ENCODE peak calls at places on chromosome 6, in four cellular contexts. H is sciatic nerve, F is occipital lobe, G is spleen. A is an unnamed sample.
A peak's percentile ranks its signal among the peaks of the same experiment; 100 is the strongest.

GRCh38 chr6:130794686-130795085 is 32.5 kb upstream of the SMLR1 start:
- DNase-seq in H (no peak), G (no peak), F (no peak), A (no peak)

GRCh38 chr6:125918681-125919566 is 37.6 kb upstream of the HINT3 start:
- DNase-seq in F (no peak), G (no peak), H (no peak), A (peak; percentile 10)

GRCh38 chr6:159203304-159204005 is 34.3 kb downstream of the FNDC1 start:
- DNase-seq in G (no peak), H (no peak), F (no peak), A (no peak)

GRCh38 chr6:31197559-31198305 is 27.2 kb upstream of the POU5F1 start:
- DNase-seq in H (peak; percentile 95), F (peak; percentile 89), G (peak; percentile 98), A (peak; percentile 92)

GRCh38 chr6:125300992-125301434 is 754 bp downstream of the HDDC2 start:
- DNase-seq in H (no peak), F (no peak), G (no peak), A (no peak)

GRCh38 chr6:169763308-169763707 is 11.9 kb downstream of the ERMARD start:
- DNase-seq in F (no peak), G (no peak), H (no peak), A (no peak)

GRCh38 chr6:113825776-113826175 is 31.4 kb upstream of the MARCKS start:
- DNase-seq in G (no peak), H (peak; percentile 84), F (peak; percentile 47), A (peak; percentile 21)

GRCh38 chr6:25360611-25361010 is 81.4 kb downstream of the CARMIL1 start:
- DNase-seq in F (no peak), G (no peak), H (no peak), A (no peak)

GRCh38 chr6:167491403-167492095 is 166.7 kb downstream of the TTLL2 start:
- DNase-seq in F (no peak), G (no peak), H (peak; percentile 32), A (no peak)

GRCh38 chr6:166167801-166168615 is at the start of gene TBXT:
- DNase-seq in G (no peak), H (no peak), F (no peak), A (peak; percentile 58)

GRCh38 chr6:20260360-20260759 is 48.1 kb upstream of the MBOAT1 start:
- DNase-seq in H (no peak), F (no peak), G (no peak), A (no peak)

GRCh38 chr6:99092009-99092408 is 144.3 kb upstream of the FBXL4 start:
- DNase-seq in F (no peak), G (no peak), H (no peak), A (no peak)

GRCh38 chr6:128358111-128358780 is 162.2 kb downstream of the PTPRK start:
- DNase-seq in F (no peak), H (no peak), G (no peak), A (no peak)

GRCh38 chr6:129679758-129680157 is 30.2 kb downstream of the ARHGAP18 start:
- DNase-seq in G (no peak), H (no peak), F (no peak), A (no peak)

GRCh38 chr6:1912731-1913130 is 303.0 kb downstream of the FOXC1 start:
- DNase-seq in G (no peak), F (no peak), H (no peak), A (no peak)

GRCh38 chr6:100288311-100288710 is 176.4 kb downstream of the SIM1 start:
- DNase-seq in H (no peak), F (no peak), G (no peak), A (no peak)

GRCh38 chr6:22300287-22300998 is 3.6 kb upstream of the PRL start:
- DNase-seq in H (no peak), G (no peak), F (no peak), A (no peak)

GRCh38 chr6:31776961-31777666 is at the start of gene VWA7:
- DNase-seq in H (no peak), F (peak; percentile 50), G (peak; percentile 90), A (no peak)

GRCh38 chr6:37011656-37012378 is 6.4 kb downstream of the FGD2 start:
- DNase-seq in F (no peak), G (no peak), H (no peak), A (no peak)

GRCh38 chr6:45721665-45722064 is 294.0 kb downstream of the CLIC5 start:
- DNase-seq in F (no peak), H (no peak), G (no peak), A (no peak)

GRCh38 chr6:137016366-137016765 is 28.4 kb downstream of the IL20RA start:
- DNase-seq in G (no peak), F (no peak), H (no peak), A (no peak)

GRCh38 chr6:3455121-3455489 is 1.7 kb downstream of the SLC22A23 start:
- DNase-seq in H (no peak), G (no peak), F (peak; percentile 44), A (no peak)

A was measured in retina.